ENCODE peak calls at places on chromosomes 11 and 22, in four cellular contexts. Z is mesendoderm, Y is HTR-8/SVneo, W is choroid plexus epithelial cell. U is an unnamed sample.

GRCh38 chr22:41001722-41002122 is 50.5 kb downstream of the RBX1 start:
- DNase-seq in W (peak), Z (peak), Y (peak), U (peak)

GRCh38 chr22:26586556-26587325 is 3.2 kb downstream of the TPST2 start:
- DNase-seq in Z (no peak), W (no peak), Y (no peak), U (no peak)

GRCh38 chr11:21988477-21988876 is 204.4 kb upstream of the ANO5 start:
- DNase-seq in Z (no peak), Y (no peak), W (peak), U (peak)

GRCh38 chr11:69509381-69509780 is 27.9 kb downstream of the LINC01488 start:
- DNase-seq in Y (no peak), Z (no peak), W (no peak), U (no peak)

GRCh38 chr22:45878051-45878764 is 98.8 kb downstream of the WNT7B start:
- DNase-seq in Y (no peak), Z (peak), W (no peak), U (peak)

GRCh38 chr11:34192481-34193401 is 87.3 kb downstream of the NAT10 start:
- DNase-seq in W (peak), Z (peak), Y (peak), U (peak)

GRCh38 chr11:104581246-104581980 is 316.8 kb downstream of the CASP12 start:
- DNase-seq in W (peak), Z (peak), Y (no peak), U (no peak)

GRCh38 chr11:116927163-116927772 is 89.8 kb upstream of the APOA1 start:
- DNase-seq in Z (no peak), W (peak), Y (no peak), U (peak)

GRCh38 chr11:80167766-80168165 is 726.9 kb upstream of the TENM4 start:
- DNase-seq in Y (no peak), W (no peak), Z (peak), U (no peak)

GRCh38 chr11:6655790-6656580 is at the start of gene DCHS1:
- DNase-seq in Z (peak), W (no peak), Y (no peak), U (no peak)

GRCh38 chr11:8267831-8268529 is 4.3 kb upstream of the LMO1 start:
- DNase-seq in Z (no peak), Y (no peak), W (no peak), U (no peak)

GRCh38 chr11:12293486-12293885 is 83.9 kb upstream of the PARVA start:
- DNase-seq in Y (no peak), W (no peak), Z (no peak), U (no peak)

GRCh38 chr11:70063121-70063520 is 15.0 kb upstream of the ANO1 start:
- DNase-seq in W (no peak), Y (no peak), Z (peak), U (no peak)

GRCh38 chr22:41248758-41249157 is 8.0 kb upstream of the CHADL start:
- DNase-seq in Y (no peak), W (no peak), Z (no peak), U (no peak)

U was measured in RKO.